ENCODE peak calls at places on chromosome 9, in five cellular contexts. H, S, C, O and J are unnamed samples.

GRCh38 chr9:87662808-87663528 is 63.0 kb upstream of the CTSL start:
- DNase-seq in O (peak; percentile 86), S (peak; percentile 37), C (peak; percentile 94), H (no peak), J (peak; percentile 74)

GRCh38 chr9:90878562-90878961 is 76.9 kb downstream of the SYK start:
- DNase-seq in C (no peak), S (no peak), H (no peak), O (no peak), J (no peak)

GRCh38 chr9:91777437-91777836 is 172.6 kb downstream of the ROR2 start:
- DNase-seq in C (no peak), H (no peak), S (peak; percentile 28), O (no peak), J (peak; percentile 87)

GRCh38 chr9:94665606-94666005 is 26.3 kb upstream of the FBP1 start:
- DNase-seq in C (no peak), S (no peak), O (no peak), H (no peak), J (no peak)

GRCh38 chr9:5632540-5632939 is 3.6 kb downstream of the RIC1 start:
- DNase-seq in S (no peak), O (no peak), C (no peak), H (no peak), J (no peak)

GRCh38 chr9:81092057-81092456 is 597.3 kb downstream of the TLE1 start:
- DNase-seq in O (no peak), S (no peak), H (no peak), C (no peak), J (no peak)

GRCh38 chr9:131275332-131276106 is 791 bp downstream of the FAM78A start:
- DNase-seq in S (no peak), O (peak; percentile 29), C (peak; percentile 59), H (no peak), J (no peak)

GRCh38 chr9:132147331-132147730 is 14.5 kb upstream of the NTNG2 start:
- DNase-seq in C (no peak), O (no peak), H (no peak), S (no peak), J (no peak)

GRCh38 chr9:7510209-7510608 is 289.4 kb downstream of the DMAC1 start:
- DNase-seq in O (no peak), S (no peak), C (no peak), H (no peak), J (peak; percentile 6)

GRCh38 chr9:121271368-121272351 is 3.7 kb downstream of the GSN start:
- DNase-seq in O (no peak), S (peak; percentile 71), H (no peak), C (no peak), J (peak; percentile 82)

GRCh38 chr9:129133067-129133466 is 21.9 kb downstream of the PTPA start:
- DNase-seq in H (no peak), C (no peak), S (no peak), O (no peak), J (no peak)

GRCh38 chr9:127828262-127829031 is 25.8 kb downstream of the FPGS start:
- DNase-seq in C (peak; percentile 98), H (no peak), S (peak; percentile 53), O (peak; percentile 89), J (peak; percentile 69)

GRCh38 chr9:316382-316965 is 101.8 kb downstream of the DOCK8 start:
- DNase-seq in O (no peak), C (no peak), S (no peak), H (no peak), J (no peak)

GRCh38 chr9:112075009-112075378 is 100.1 kb downstream of the SUSD1 start:
- DNase-seq in C (no peak), H (no peak), O (no peak), S (no peak), J (no peak)

GRCh38 chr9:107819772-107820171 is 330.2 kb upstream of the KLF4 start:
- DNase-seq in S (no peak), H (no peak), C (no peak), O (no peak), J (no peak)

GRCh38 chr9:95268681-95269080 is 48.8 kb downstream of the FANCC start:
- DNase-seq in H (peak; percentile 12), C (peak; percentile 32), O (no peak), S (peak; percentile 8), J (peak; percentile 66)

GRCh38 chr9:121985792-121986494 is 107.2 kb downstream of the TTLL11 start:
- DNase-seq in S (no peak), C (no peak), H (no peak), O (no peak), J (peak; percentile 88)

GRCh38 chr9:129143031-129143441 is 31.8 kb downstream of the PTPA start:
- DNase-seq in H (no peak), O (peak; percentile 83), C (peak; percentile 90), S (peak; percentile 90), J (peak; percentile 96)

GRCh38 chr9:106962615-106963363 is 99.8 kb downstream of the ZNF462 start:
- DNase-seq in H (no peak), C (no peak), S (no peak), O (no peak), J (peak; percentile 34)

GRCh38 chr9:131521822-131522221 is 9.2 kb downstream of the UCK1 start:
- DNase-seq in C (no peak), S (no peak), O (no peak), H (no peak), J (no peak)

GRCh38 chr9:1966725-1967366 is 48.3 kb upstream of the SMARCA2 start:
- DNase-seq in C (no peak), S (no peak), O (no peak), H (no peak), J (no peak)

GRCh38 chr9:126294331-126295081 is 32.1 kb upstream of the MVB12B start:
- DNase-seq in O (no peak), H (no peak), C (no peak), S (no peak), J (no peak)

GRCh38 chr9:126292736-126293521 is 33.7 kb upstream of the MVB12B start:
- DNase-seq in S (no peak), O (no peak), H (no peak), C (no peak), J (no peak)

GRCh38 chr9:126291925-126292324 is 34.7 kb upstream of the MVB12B start:
- DNase-seq in S (no peak), O (no peak), C (no peak), H (no peak), J (no peak)

GRCh38 chr9:126295082-126295477 is 31.5 kb upstream of the MVB12B start:
- DNase-seq in H (no peak), S (no peak), C (no peak), O (no peak), J (no peak)

GRCh38 chr9:126293522-126293889 is 33.1 kb upstream of the MVB12B start:
- DNase-seq in O (no peak), H (no peak), S (no peak), C (peak; percentile 47), J (no peak)
- TF ChIP-seq CTCF in O (peak; percentile 32), H (peak; percentile 33), S (peak; percentile 60), C (no peak), J (no peak)

GRCh38 chr9:79477955-79478751 is 93.6 kb upstream of the TLE4 start:
- DNase-seq in H (no peak), S (no peak), O (peak; percentile 24), C (peak; percentile 50), J (no peak)
- TF ChIP-seq CTCF in H (peak; percentile 68), S (peak; percentile 55), O (peak; percentile 56), C (no peak), J (no peak)

GRCh38 chr9:35616681-35617459 is 1.3 kb downstream of the CD72 start:
- DNase-seq in C (peak; percentile 66), H (no peak), S (no peak), O (peak; percentile 43), J (peak; percentile 47)
- TF ChIP-seq CTCF in C (no peak), H (peak; percentile 42), S (no peak), O (no peak), J (no peak)

GRCh38 chr9:134169166-134169565 is 4.8 kb upstream of the RNU6ATAC start:
- DNase-seq in S (no peak), O (no peak), C (no peak), H (no peak), J (no peak)

GRCh38 chr9:134167530-134167931 is 3.2 kb upstream of the RNU6ATAC start:
- DNase-seq in S (peak; percentile 90), O (no peak), H (no peak), C (no peak), J (peak; percentile 19)

GRCh38 chr9:134170525-134171315 is 6.4 kb upstream of the RNU6ATAC start:
- DNase-seq in C (no peak), S (no peak), O (no peak), H (no peak), J (no peak)

GRCh38 chr9:134169724-134170401 is 5.5 kb upstream of the RNU6ATAC start:
- DNase-seq in O (no peak), H (no peak), C (no peak), S (no peak), J (no peak)

DNA sequence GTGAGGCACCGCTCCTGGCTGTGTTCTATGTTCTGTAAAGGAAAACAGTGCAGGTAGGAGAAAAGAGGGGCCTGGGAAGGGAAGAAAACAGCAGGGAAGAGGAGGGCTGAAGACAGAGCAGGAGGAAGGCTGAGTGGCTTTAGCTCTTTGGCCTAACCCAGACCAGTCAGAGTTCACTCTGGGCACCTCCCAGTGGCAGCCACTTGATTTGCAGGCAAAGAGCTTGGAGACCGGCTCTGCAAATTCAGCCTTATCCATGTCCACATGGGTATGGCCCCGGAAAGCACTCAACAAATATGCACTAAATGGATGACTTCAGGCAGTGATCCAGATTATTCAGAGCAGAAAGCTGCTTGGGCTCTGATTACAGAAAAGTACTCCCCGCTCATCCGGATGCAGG is 4.4 kb upstream of the RNU6ATAC start:
- DNase-seq in C (peak; percentile 44), S (no peak), H (no peak), O (no peak), J (no peak)
- TF ChIP-seq CTCF in C (no peak), S (peak; percentile 55), H (peak; percentile 39), O (peak; percentile 49), J (peak; percentile 7)

DNA sequence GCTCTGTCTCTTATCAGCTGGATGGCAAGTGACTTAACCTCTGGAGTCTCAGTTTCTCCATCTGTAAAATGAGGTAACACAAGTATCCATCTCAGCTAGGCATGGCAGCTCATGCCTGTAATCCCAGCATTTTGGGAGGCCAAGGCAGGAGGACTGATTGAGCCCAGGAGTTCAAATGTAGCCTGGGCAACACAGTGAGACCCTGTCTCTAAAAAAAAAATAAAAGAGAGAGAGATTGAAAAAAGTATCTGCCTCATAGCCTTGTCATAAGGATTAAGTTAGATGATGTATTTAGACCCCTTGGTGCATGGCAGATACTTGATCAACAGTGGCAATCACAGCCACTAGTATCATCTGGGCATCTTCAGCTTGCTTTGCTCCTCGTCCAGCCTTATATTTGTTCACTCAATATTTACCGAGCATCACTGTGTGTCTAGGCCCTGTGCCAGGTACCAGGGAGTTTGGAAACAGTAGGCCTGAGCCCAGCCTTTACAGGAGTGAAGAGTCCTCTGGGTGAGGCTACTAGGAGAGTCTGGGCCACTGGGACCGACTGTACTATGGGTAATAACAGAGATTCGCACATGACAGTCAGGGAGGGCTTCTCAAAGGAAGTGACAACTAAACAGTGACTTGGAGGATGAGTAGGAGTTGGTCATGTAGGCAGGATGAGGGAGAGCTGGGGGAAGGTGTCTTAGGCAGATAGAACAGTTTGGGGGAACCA is 34.2 kb downstream of the CORO2A start:
- DNase-seq in C (no peak), H (no peak), O (no peak), S (no peak), J (no peak)
- TF ChIP-seq CTCF in C (no peak), H (no peak), O (no peak), S (no peak), J (no peak)

GRCh38 chr9:13446935-13447334 is 167.4 kb upstream of the MPDZ start:
- DNase-seq in H (no peak), C (no peak), O (no peak), S (no peak), J (peak; percentile 51)
- TF ChIP-seq CTCF in H (no peak), C (no peak), O (peak; percentile 53), S (peak; percentile 72), J (no peak)

GRCh38 chr9:36174271-36174670 is 5.1 kb downstream of the CCIN start:
- DNase-seq in S (no peak), O (no peak), H (no peak), C (no peak), J (no peak)
- TF ChIP-seq CTCF in S (no peak), O (no peak), H (no peak), C (no peak), J (no peak)